ENCODE peak calls at places on chromosome 11, in four cellular contexts. One of them, this sample, is unnamed. For H3K4me1, the result is how much of the 10 kb centered on the place peaks cover.

GRCh38 chr11:105790841-105791240 is 181.0 kb downstream of the GRIA4 start:
- DNase-seq in esophagus muscularis mucosa: no peak
- DNase-seq in K562: no peak
- DNase-seq in fibroblast of lung: no peak
- DNase-seq in this sample: no peak

GRCh38 chr11:35192347-35192746 is 53.4 kb downstream of the CD44 start:
- DNase-seq in esophagus muscularis mucosa: peak
- DNase-seq in K562: no peak
- DNase-seq in fibroblast of lung: peak
- DNase-seq in this sample: peak

GRCh38 chr11:75827562-75827961 is 12.6 kb downstream of the UVRAG start:
- DNase-seq in esophagus muscularis mucosa: no peak
- DNase-seq in K562: no peak
- DNase-seq in fibroblast of lung: no peak
- DNase-seq in this sample: no peak

GRCh38 chr11:2268911-2269600 is 1.3 kb downstream of the ASCL2 start:
- DNase-seq in esophagus muscularis mucosa: peak
- DNase-seq in K562: peak
- DNase-seq in fibroblast of lung: peak
- DNase-seq in this sample: peak

GRCh38 chr11:1746516-1746931 is 3.9 kb downstream of the IFITM10 start:
- DNase-seq in esophagus muscularis mucosa: no peak
- DNase-seq in K562: no peak
- DNase-seq in fibroblast of lung: no peak
- DNase-seq in this sample: peak

GRCh38 chr11:102453921-102454320 is 1.4 kb upstream of the TMEM123 start:
- DNase-seq in esophagus muscularis mucosa: no peak
- DNase-seq in K562: no peak
- DNase-seq in fibroblast of lung: no peak
- DNase-seq in this sample: no peak

GRCh38 chr11:108032800-108033199 is 24.1 kb downstream of the CUL5 start:
- DNase-seq in esophagus muscularis mucosa: no peak
- DNase-seq in K562: no peak
- DNase-seq in fibroblast of lung: no peak
- DNase-seq in this sample: no peak

GRCh38 chr11:134512061-134512460 is 100.0 kb upstream of the B3GAT1 start:
- DNase-seq in esophagus muscularis mucosa: no peak
- DNase-seq in K562: no peak
- DNase-seq in fibroblast of lung: no peak
- DNase-seq in this sample: peak

GRCh38 chr11:92225563-92226308 is 1.1 kb downstream of the FAT3 start:
- DNase-seq in esophagus muscularis mucosa: no peak
- DNase-seq in K562: no peak
- DNase-seq in fibroblast of lung: no peak
- DNase-seq in this sample: peak

GRCh38 chr11:26649884-26650283 is 72.0 kb downstream of the SLC5A12 start:
- DNase-seq in esophagus muscularis mucosa: no peak
- DNase-seq in K562: peak
- DNase-seq in fibroblast of lung: peak
- DNase-seq in this sample: no peak
- TF ChIP-seq CTCF in esophagus muscularis mucosa: peak
- TF ChIP-seq CTCF in K562: peak
- TF ChIP-seq CTCF in fibroblast of lung: peak
- TF ChIP-seq CTCF in this sample: peak

GRCh38 chr11:46377266-46377665 is 4.2 kb upstream of the MDK start:
- DNase-seq in esophagus muscularis mucosa: no peak
- DNase-seq in K562: no peak
- DNase-seq in fibroblast of lung: no peak
- DNase-seq in this sample: no peak

GRCh38 chr11:46373787-46374740 is 7.4 kb upstream of the MDK start:
- DNase-seq in esophagus muscularis mucosa: no peak
- DNase-seq in K562: no peak
- DNase-seq in fibroblast of lung: no peak
- DNase-seq in this sample: no peak

GRCh38 chr11:46374815-46375214 is 6.7 kb upstream of the MDK start:
- DNase-seq in esophagus muscularis mucosa: no peak
- DNase-seq in K562: no peak
- DNase-seq in fibroblast of lung: no peak
- DNase-seq in this sample: no peak

GRCh38 chr11:46376258-46377050 is 5.0 kb upstream of the MDK start:
- DNase-seq in esophagus muscularis mucosa: no peak
- DNase-seq in K562: no peak
- DNase-seq in fibroblast of lung: no peak
- DNase-seq in this sample: no peak

GRCh38 chr11:46375392-46376101 is 5.9 kb upstream of the MDK start:
- DNase-seq in esophagus muscularis mucosa: no peak
- DNase-seq in K562: no peak
- DNase-seq in fibroblast of lung: no peak
- DNase-seq in this sample: no peak
- H3K4me1 ChIP-seq in esophagus muscularis mucosa: under half
- H3K4me1 ChIP-seq in K562: under half
- H3K4me1 ChIP-seq in fibroblast of lung: under half
- H3K4me1 ChIP-seq in this sample: under half

GRCh38 chr11:109970516-109971183 is 122.5 kb upstream of the ZC3H12C start:
- DNase-seq in esophagus muscularis mucosa: no peak
- DNase-seq in K562: no peak
- DNase-seq in fibroblast of lung: no peak
- DNase-seq in this sample: no peak
- H3K27ac ChIP-seq in esophagus muscularis mucosa: no peak
- H3K27ac ChIP-seq in K562: no peak
- H3K27ac ChIP-seq in fibroblast of lung: no peak
- H3K27ac ChIP-seq in this sample: no peak

DNA sequence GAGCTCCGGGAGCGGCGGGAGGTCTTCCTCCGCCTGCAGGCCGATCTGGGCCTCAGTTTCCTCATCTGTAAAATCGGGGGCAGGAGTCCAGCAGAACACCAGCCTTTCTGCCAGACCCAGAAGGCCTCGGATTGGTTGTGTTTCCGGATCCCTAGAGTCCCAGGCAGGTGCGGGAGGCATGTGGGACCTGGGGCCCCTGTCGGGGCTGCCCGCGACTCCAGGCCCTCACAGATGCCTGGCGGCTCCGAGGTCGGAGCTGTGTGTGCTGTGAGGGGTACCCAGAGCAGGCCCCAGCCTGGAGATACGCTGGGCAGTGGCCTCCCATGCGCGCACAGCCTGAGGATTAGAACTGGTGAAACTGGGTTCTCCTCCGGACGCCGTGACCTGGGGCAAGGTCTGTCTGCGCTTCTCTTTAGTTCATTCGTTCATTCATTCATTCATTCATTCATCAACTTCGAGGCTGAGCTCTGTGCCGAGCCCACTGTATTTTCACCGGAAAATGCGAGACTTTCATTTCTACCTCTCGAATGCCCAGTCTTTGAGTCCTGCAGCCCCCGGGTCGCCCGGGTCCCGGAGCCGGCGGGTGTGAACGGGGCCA is 24.6 kb downstream of the FLRT1 start:
- DNase-seq in esophagus muscularis mucosa: no peak
- DNase-seq in K562: no peak
- DNase-seq in fibroblast of lung: no peak
- DNase-seq in this sample: no peak
- TF ChIP-seq CTCF in esophagus muscularis mucosa: no peak
- TF ChIP-seq CTCF in K562: no peak
- TF ChIP-seq CTCF in fibroblast of lung: no peak
- TF ChIP-seq CTCF in this sample: no peak

DNA sequence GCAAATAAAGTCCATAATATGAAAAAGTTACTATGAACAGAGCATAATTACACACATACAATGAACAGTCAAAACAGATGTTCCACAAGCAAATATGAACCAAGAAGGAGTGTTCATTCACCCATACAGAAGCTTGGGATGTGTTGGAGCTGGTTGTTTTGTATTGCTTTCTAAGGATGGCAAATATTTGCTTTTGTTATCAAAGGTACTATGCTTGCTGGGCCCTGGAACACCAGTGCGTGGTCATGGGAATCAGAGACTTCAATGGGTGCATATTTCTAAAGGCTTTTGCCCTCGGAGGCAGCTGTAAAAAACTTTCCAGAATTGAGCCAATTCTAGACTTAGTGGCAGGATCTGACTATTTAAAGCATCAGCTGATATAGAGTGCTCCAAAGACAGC is 85.1 kb downstream of the BARX2 start:
- DNase-seq in esophagus muscularis mucosa: no peak
- DNase-seq in K562: no peak
- DNase-seq in fibroblast of lung: no peak
- DNase-seq in this sample: no peak
- H3K4me1 ChIP-seq in esophagus muscularis mucosa: under half
- H3K4me1 ChIP-seq in K562: under half
- H3K4me1 ChIP-seq in fibroblast of lung: under half
- H3K4me1 ChIP-seq in this sample: under half

DNA sequence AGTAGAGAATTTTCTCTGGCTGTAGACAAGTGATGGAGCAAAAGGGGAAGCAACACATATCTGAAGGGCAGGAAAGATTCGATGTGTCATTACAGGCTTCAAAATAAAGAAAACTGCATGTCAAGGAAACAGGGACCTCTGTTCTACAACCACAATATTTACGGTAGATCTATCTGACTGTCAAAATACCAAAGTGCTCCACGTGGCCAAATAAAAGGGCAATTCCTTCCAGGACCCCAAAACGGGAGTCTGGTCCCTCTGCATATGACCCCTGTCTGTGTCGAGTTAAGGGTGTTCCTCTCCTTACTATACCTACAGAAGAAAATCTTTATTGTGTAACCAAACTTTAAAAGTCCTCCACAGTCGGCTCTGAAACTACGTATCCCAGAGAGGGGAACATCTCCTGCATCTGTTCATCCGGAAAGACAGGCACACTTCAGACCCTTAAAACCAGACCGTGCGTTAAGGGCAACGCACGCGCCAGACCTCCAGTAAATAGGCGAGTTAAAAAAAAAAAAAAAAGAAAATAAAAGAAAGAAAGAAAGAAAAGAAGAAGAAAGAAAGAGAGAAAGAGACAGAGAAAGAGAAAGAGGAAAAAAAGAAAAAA is 753 bp downstream of the CLNS1A start:
- DNase-seq in esophagus muscularis mucosa: no peak
- DNase-seq in K562: peak
- DNase-seq in fibroblast of lung: no peak
- DNase-seq in this sample: no peak
- H3K27ac ChIP-seq in esophagus muscularis mucosa: peak
- H3K27ac ChIP-seq in K562: peak
- H3K27ac ChIP-seq in fibroblast of lung: peak
- H3K27ac ChIP-seq in this sample: peak

GRCh38 chr11:117098269-117099231 is at the start of gene SIK3:
- DNase-seq in esophagus muscularis mucosa: peak
- DNase-seq in K562: peak
- DNase-seq in fibroblast of lung: peak
- DNase-seq in this sample: peak
- TF ChIP-seq CTCF in esophagus muscularis mucosa: peak
- TF ChIP-seq CTCF in K562: peak
- TF ChIP-seq CTCF in fibroblast of lung: peak
- TF ChIP-seq CTCF in this sample: no peak

DNA sequence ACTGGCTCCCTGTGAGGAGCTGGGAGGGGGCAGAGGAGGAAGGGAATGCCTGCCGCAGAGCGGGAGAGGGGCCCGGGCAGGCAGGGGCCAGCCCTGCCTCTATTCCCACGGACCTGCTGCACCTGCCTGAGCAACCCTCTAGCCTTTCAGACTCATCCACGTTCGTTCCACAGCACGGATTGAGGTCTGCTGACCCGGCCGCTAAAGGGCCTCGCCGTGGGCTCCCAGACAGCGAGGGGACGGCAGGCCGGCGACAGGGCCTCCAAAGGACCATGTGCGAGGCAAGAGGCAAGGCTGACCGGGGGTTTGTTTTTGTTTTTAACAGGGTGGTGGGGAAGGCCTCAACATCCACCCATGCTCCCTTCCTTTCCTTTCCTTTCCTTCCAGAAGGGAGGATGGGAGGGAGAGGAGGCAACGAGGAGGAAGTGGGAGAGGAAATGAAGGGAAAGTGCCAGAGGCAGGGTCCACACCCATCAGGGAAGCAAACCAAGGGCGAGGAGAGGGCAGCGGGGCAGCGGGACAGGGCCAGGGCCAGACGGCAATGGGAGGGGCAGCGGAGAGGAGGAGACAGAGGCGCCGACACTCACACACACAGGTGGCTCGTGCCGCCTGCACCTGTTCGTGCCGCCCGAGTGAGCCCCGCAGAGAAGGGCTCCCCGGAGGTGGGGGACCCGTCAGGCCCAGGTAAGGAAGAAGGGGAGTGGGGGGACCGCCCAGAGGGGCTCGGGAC is 7.5 kb downstream of the LRFN4 start:
- DNase-seq in esophagus muscularis mucosa: no peak
- DNase-seq in K562: no peak
- DNase-seq in fibroblast of lung: no peak
- DNase-seq in this sample: no peak
- H3K4me1 ChIP-seq in esophagus muscularis mucosa: under half
- H3K4me1 ChIP-seq in K562: under half
- H3K4me1 ChIP-seq in fibroblast of lung: under half
- H3K4me1 ChIP-seq in this sample: under half

GRCh38 chr11:43963221-43963620 is 20.8 kb downstream of the C11orf96 start:
- DNase-seq in esophagus muscularis mucosa: no peak
- DNase-seq in K562: no peak
- DNase-seq in fibroblast of lung: no peak
- DNase-seq in this sample: no peak
- H3K27ac ChIP-seq in esophagus muscularis mucosa: no peak
- H3K27ac ChIP-seq in K562: no peak
- H3K27ac ChIP-seq in fibroblast of lung: no peak
- H3K27ac ChIP-seq in this sample: no peak

GRCh38 chr11:46677991-46678740 is 22.3 kb downstream of the ARHGAP1 start:
- DNase-seq in esophagus muscularis mucosa: no peak
- DNase-seq in K562: no peak
- DNase-seq in fibroblast of lung: no peak
- DNase-seq in this sample: peak
- TF ChIP-seq CTCF in esophagus muscularis mucosa: no peak
- TF ChIP-seq CTCF in K562: peak
- TF ChIP-seq CTCF in fibroblast of lung: no peak
- TF ChIP-seq CTCF in this sample: no peak